ENCODE peak calls at places on chromosome 9, in six cellular contexts. Z, H, A, V, R and X are unnamed samples.

GRCh38 chr9:115292584-115293271 is 174.8 kb upstream of the TNC start:
- DNase-seq in V (no peak), R (no peak), Z (no peak), H (peak; percentile 32), A (no peak), X (no peak)

GRCh38 chr9:120391691-120392090 is 188.3 kb downstream of the CDK5RAP2 start:
- DNase-seq in R (no peak), A (no peak), H (no peak), V (no peak), Z (no peak), X (no peak)

GRCh38 chr9:108903437-108904103 is 30.4 kb downstream of the ELP1 start:
- DNase-seq in R (no peak), Z (no peak), H (no peak), A (no peak), V (no peak), X (no peak)

GRCh38 chr9:91740713-91741112 is 209.3 kb downstream of the ROR2 start:
- DNase-seq in Z (no peak), A (no peak), R (peak; percentile 80), V (no peak), H (no peak), X (no peak)

GRCh38 chr9:37060821-37061220 is 26.8 kb upstream of the PAX5 start:
- DNase-seq in H (no peak), R (no peak), Z (no peak), V (no peak), A (no peak), X (no peak)

GRCh38 chr9:111955048-111955447 is 58.4 kb downstream of the UGCG start:
- DNase-seq in A (peak; percentile 39), R (no peak), Z (no peak), V (no peak), H (no peak), X (no peak)

GRCh38 chr9:25678846-25679360 is 659 bp upstream of the TUSC1 start:
- DNase-seq in Z (no peak), R (no peak), V (no peak), H (no peak), A (no peak), X (no peak)

GRCh38 chr9:93126151-93126781 is 7.8 kb downstream of the NINJ1 start:
- DNase-seq in Z (peak; percentile 81), H (no peak), A (no peak), V (no peak), R (peak; percentile 25), X (no peak)

GRCh38 chr9:89252910-89253309 is 58.1 kb upstream of the CKS2 start:
- DNase-seq in R (no peak), A (no peak), Z (no peak), H (no peak), V (no peak), X (no peak)

GRCh38 chr9:134781895-134782294 is 98.7 kb upstream of the FCN2 start:
- DNase-seq in Z (peak; percentile 89), V (no peak), R (no peak), A (no peak), H (no peak), X (no peak)

GRCh38 chr9:4435197-4435596 is 55.1 kb upstream of the SLC1A1 start:
- DNase-seq in V (no peak), H (no peak), A (no peak), R (no peak), Z (no peak), X (no peak)

GRCh38 chr9:20236676-20237075 is 385.6 kb downstream of the MLLT3 start:
- DNase-seq in A (no peak), Z (no peak), H (no peak), V (no peak), R (no peak), X (peak; percentile 31)

GRCh38 chr9:23686257-23686656 is 139.8 kb downstream of the ELAVL2 start:
- DNase-seq in Z (no peak), H (no peak), R (no peak), V (peak; percentile 18), A (no peak), X (no peak)

GRCh38 chr9:136587145-136587943 is 41.5 kb upstream of the NOTCH1 start:
- DNase-seq in R (peak; percentile 89), A (no peak), V (no peak), H (peak; percentile 91), Z (peak; percentile 92), X (peak; percentile 53)

GRCh38 chr9:89498845-89499480 is 1.1 kb upstream of the SEMA4D start:
- DNase-seq in A (peak; percentile 39), R (no peak), H (no peak), Z (no peak), V (no peak), X (no peak)

GRCh38 chr9:105676351-105676923 is 14.2 kb downstream of the TAL2 start:
- DNase-seq in V (no peak), Z (no peak), R (no peak), A (no peak), H (no peak), X (no peak)

GRCh38 chr9:89058906-89059305 is 67.6 kb downstream of the S1PR3 start:
- DNase-seq in V (no peak), H (no peak), Z (no peak), R (no peak), A (no peak), X (no peak)

GRCh38 chr9:90003046-90003355 is 398.2 kb downstream of the GADD45G start:
- DNase-seq in H (peak; percentile 34), Z (no peak), V (no peak), A (no peak), R (no peak), X (no peak)

GRCh38 chr9:90219548-90220118 is 423.0 kb downstream of the DIRAS2 start:
- DNase-seq in H (no peak), R (no peak), Z (peak; percentile 84), A (peak; percentile 38), V (peak; percentile 15), X (peak; percentile 36)

GRCh38 chr9:33800886-33801285 is 5.5 kb downstream of the PRSS3 start:
- DNase-seq in H (no peak), V (no peak), A (no peak), R (no peak), Z (no peak), X (no peak)

GRCh38 chr9:133880851-133881634 is 111.1 kb downstream of the VAV2 start:
- DNase-seq in H (no peak), V (no peak), A (no peak), Z (no peak), R (no peak), X (no peak)

GRCh38 chr9:36400332-36401178 is 486 bp upstream of the RNF38 start:
- DNase-seq in A (peak; percentile 89), Z (peak; percentile 97), R (peak; percentile 89), H (peak; percentile 87), V (peak; percentile 68), X (peak; percentile 88)

GRCh38 chr9:135375001-135375400 is 104.6 kb upstream of the PPP1R26 start:
- DNase-seq in H (no peak), A (no peak), Z (no peak), V (no peak), R (no peak), X (no peak)

GRCh38 chr9:128893354-128893753 is 11.4 kb downstream of the LRRC8A start:
- DNase-seq in A (no peak), Z (peak; percentile 11), R (no peak), V (no peak), H (no peak), X (no peak)

GRCh38 chr9:128894764-128895163 is 12.8 kb downstream of the LRRC8A start:
- DNase-seq in A (no peak), H (no peak), R (no peak), V (no peak), Z (no peak), X (no peak)

GRCh38 chr9:128898382-128898781 is 16.4 kb downstream of the LRRC8A start:
- DNase-seq in Z (no peak), V (no peak), R (no peak), A (no peak), H (no peak), X (no peak)

GRCh38 chr9:128892223-128892892 is 10.4 kb downstream of the LRRC8A start:
- DNase-seq in V (no peak), H (peak; percentile 90), R (peak; percentile 94), A (peak; percentile 71), Z (peak; percentile 47), X (peak; percentile 79)

GRCh38 chr9:128895556-128895955 is 13.6 kb downstream of the LRRC8A start:
- DNase-seq in A (no peak), Z (peak; percentile 80), V (no peak), R (no peak), H (no peak), X (no peak)
- H3K36me3 ChIP-seq in A (peaks cover 3% of the 10 kb centered on the region), Z (peaks cover 6% of the 10 kb centered on the region), V (peaks cover 90% of the 10 kb centered on the region), R (no peaks in the 10 kb centered on the region), H (no peaks in the 10 kb centered on the region), X (no peaks in the 10 kb centered on the region)

DNA sequence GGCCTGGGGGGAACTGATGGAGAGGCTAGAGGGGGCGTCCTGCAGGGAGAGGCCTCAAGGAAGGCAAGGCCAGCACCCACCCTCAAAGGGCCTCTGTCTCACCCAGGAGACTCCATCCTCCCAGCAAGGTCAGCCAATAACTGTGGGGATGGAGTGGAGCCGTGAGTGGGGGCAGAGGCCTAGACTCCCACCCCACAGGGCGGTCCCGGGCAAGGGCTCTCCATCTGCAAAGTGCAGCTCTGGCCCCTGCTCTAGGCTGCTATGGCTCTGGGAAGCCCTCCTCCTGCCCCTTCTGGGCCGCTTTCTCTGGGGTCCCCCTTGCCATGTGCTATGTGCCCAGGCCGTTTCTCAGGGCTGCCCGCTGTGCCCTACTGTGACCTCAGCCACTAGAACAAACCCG is 14.0 kb downstream of the FPGS start:
- DNase-seq in R (no peak), Z (no peak), A (no peak), V (no peak), H (no peak), X (no peak)
- H3K36me3 ChIP-seq in R (no peaks in the 10 kb centered on the region), Z (peaks cover 27% of the 10 kb centered on the region), A (peaks cover 4% of the 10 kb centered on the region), V (peaks cover 76% of the 10 kb centered on the region), H (peaks cover 22% of the 10 kb centered on the region), X (peaks cover 74% of the 10 kb centered on the region)

DNA sequence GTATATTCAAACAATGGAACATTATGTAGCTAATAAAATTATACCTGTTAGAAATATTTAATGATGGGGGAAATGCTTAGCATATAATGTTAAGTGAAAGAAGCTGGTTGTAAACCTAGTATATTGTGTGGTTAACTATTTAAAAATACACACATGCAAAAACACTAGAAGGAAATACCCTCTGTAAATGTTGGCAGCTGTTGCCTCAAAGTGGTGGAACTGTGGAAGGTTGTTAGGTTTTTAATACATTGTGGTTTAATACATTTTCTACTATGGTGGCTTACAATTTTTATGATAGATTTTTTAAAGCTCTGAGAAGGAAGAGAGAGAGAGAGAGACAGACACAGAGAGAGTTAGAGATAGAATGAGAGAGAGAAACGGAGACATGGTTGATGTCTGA is 74.9 kb downstream of the COL15A1 start:
- DNase-seq in R (no peak), H (no peak), A (no peak), Z (no peak), V (no peak), X (no peak)
- H3K36me3 ChIP-seq in R (no peaks in the 10 kb centered on the region), H (no peaks in the 10 kb centered on the region), A (no peaks in the 10 kb centered on the region), Z (no peaks in the 10 kb centered on the region), V (no peaks in the 10 kb centered on the region), X (peaks cover 3% of the 10 kb centered on the region)

DNA sequence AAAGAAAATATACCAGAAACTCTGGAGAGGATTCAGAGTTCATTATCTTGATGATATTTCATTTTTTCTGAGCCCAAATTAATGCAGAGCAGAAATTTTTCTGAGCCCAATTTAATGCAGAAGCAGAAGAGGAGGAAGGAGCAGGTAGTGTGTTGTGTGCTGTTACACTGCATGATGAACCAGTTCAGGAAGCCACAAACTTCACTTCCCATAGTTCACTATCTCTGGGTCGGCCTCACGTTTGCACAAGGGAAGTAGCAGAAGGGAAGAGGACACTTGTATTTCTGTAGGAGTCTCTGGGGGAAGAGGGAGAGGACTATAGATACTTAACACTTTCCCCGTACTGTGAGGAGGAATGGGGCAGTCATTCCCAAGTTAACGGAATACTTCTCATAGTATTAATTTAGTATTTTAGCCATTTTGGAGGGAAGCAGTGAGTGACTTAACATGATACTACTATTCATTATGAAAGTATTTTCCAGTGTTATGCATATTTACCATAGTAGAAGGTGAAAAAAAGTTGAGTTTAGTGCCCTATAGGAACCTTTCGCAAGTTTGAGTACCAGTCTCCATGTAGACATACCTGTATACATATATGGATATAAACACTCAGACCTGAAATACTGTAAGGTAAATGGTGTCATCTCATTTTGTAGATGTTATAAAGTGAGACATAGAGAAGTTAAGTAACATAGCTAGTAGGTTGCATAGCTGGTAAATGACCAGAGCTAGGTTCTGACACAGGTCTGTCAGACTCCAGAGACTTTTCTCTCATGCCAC is 30.0 kb downstream of the XPA start:
- DNase-seq in A (no peak), Z (no peak), R (no peak), H (no peak), V (no peak), X (no peak)
- H3K36me3 ChIP-seq in A (peaks cover 26% of the 10 kb centered on the region), Z (peaks cover 50% of the 10 kb centered on the region), R (no peaks in the 10 kb centered on the region), H (no peaks in the 10 kb centered on the region), V (peaks cover 95% of the 10 kb centered on the region), X (peaks cover 61% of the 10 kb centered on the region)